ENCODE peak calls at places on chromosomes 1 and 21, in four cellular contexts. R is HCT116, Z is HepG2, Y is K562. S is an unnamed sample.

GRCh38 chr1:117093091-117093534 is 28.4 kb downstream of the TRIM45 start:
- DNase-seq in Z (no peak), R (no peak), Y (peak), S (no peak)

GRCh38 chr1:184945034-184945433 is 29.3 kb downstream of the NIBAN1 start:
- DNase-seq in Z (no peak), R (no peak), Y (no peak), S (no peak)

GRCh38 chr21:46161800-46162592 is 6.6 kb upstream of the FTCD start:
- DNase-seq in Y (no peak), Z (no peak), R (no peak), S (no peak)

GRCh38 chr1:99441234-99442095 is 177.2 kb downstream of the PLPPR4 start:
- DNase-seq in Z (no peak), R (no peak), Y (no peak), S (no peak)

GRCh38 chr1:5901150-5901549 is 91.1 kb downstream of the NPHP4 start:
- DNase-seq in Z (no peak), R (no peak), Y (no peak), S (no peak)

GRCh38 chr1:169105434-169106094 is 926 bp upstream of the ATP1B1 start:
- DNase-seq in Z (peak), R (no peak), Y (peak), S (no peak)

GRCh38 chr1:176206006-176206960 is 803 bp downstream of the COP1 start:
- DNase-seq in R (no peak), Y (peak), Z (peak), S (no peak)

GRCh38 chr1:180157108-180157507 is 2.4 kb downstream of the QSOX1 start:
- DNase-seq in R (no peak), Y (no peak), Z (no peak), S (no peak)

GRCh38 chr21:36319767-36320420 is at the start of gene MORC3:
- DNase-seq in R (peak), Y (peak), Z (peak), S (peak)

GRCh38 chr1:218459450-218459849 is 114.3 kb downstream of the TGFB2 start:
- DNase-seq in Z (no peak), Y (no peak), R (no peak), S (no peak)
- TF ChIP-seq TCF7L2 in Z (no peak), Y (no peak), R (no peak), S (peak)

DNA sequence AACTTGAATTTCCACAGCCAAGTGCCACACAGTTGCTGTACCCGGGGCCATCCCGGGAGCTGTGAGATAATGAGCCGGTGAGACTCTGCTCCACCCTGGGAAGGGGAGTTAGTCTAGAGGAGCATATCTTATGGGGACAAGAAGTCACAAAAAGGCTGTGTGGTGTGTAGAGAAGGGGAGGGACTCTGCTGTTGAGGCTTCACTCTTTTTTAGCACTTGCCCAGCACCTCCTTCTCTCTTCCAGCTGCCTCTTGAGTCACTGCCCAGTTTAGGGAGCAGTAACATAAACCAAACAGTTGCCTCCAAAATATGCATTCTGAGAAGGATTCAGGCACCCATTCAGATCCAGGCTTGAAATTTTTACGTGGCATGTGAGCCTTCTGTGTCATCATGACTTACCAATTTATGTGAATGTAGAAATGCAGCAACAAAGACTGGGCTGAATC is 744 bp upstream of the WDR26 start:
- DNase-seq in R (no peak), Y (peak), Z (no peak), S (no peak)
- TF ChIP-seq REST in R (no peak), Y (no peak), Z (no peak), S (no peak)

GRCh38 chr21:35211767-35212166 is 162.7 kb upstream of the RUNX1 start:
- DNase-seq in Y (no peak), Z (no peak), R (no peak), S (no peak)

GRCh38 chr21:35208810-35209517 is 159.9 kb upstream of the RUNX1 start:
- DNase-seq in Z (no peak), Y (no peak), R (no peak), S (no peak)

GRCh38 chr21:35215870-35216269 is 166.8 kb upstream of the RUNX1 start:
- DNase-seq in R (no peak), Y (no peak), Z (no peak), S (no peak)

GRCh38 chr21:35210093-35210492 is 161.0 kb upstream of the RUNX1 start:
- DNase-seq in R (no peak), Z (no peak), Y (no peak), S (no peak)

GRCh38 chr21:35212393-35213127 is 163.5 kb upstream of the RUNX1 start:
- DNase-seq in Y (no peak), R (no peak), Z (no peak), S (no peak)
- TF ChIP-seq TCF7L2 in Y (no peak), R (no peak), Z (no peak), S (no peak)

DNA sequence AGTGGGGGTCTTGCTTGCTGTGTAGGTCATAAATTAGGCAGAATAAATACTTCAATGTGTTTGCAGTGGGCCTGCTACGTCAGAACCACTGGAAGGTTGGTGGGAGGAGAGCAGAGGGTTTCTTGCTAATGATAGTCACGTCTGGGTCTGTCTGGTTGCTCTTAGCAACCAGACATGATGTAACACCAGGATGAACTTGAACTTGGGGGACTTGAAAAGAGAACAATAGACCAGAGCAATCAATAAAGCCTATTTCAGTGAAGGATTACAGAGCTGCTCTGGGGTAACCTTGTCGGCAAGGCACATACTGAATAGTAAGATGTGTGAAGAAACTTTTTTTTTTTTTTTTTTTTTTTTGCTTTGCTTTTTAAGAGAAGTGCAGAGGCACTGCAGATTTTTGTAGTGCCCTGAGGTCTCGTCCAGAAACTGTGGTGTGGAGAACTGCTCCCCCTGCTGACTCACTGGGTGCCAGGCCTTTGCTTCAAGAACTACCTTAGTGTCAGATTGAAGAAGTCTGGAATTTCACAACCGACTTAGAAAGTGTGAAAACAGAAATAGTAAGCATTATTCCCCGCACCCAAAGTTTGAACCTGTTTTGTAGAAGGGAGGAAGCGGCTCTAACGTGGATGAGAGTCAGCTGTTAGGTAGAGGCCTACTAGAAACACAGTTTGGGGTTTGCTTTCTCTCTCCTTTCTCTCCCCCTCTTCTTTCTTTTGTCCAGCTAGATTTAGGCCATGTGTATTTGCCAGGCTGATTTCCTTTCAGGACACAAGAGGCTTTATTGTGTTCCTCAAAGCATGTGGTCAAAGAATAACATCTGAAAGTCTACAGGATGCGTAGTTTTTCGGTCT is 271.6 kb downstream of the TM2D1 start:
- DNase-seq in R (peak), Y (peak), Z (peak), S (peak)
- TF ChIP-seq REST in R (no peak), Y (no peak), Z (no peak), S (no peak)

DNA sequence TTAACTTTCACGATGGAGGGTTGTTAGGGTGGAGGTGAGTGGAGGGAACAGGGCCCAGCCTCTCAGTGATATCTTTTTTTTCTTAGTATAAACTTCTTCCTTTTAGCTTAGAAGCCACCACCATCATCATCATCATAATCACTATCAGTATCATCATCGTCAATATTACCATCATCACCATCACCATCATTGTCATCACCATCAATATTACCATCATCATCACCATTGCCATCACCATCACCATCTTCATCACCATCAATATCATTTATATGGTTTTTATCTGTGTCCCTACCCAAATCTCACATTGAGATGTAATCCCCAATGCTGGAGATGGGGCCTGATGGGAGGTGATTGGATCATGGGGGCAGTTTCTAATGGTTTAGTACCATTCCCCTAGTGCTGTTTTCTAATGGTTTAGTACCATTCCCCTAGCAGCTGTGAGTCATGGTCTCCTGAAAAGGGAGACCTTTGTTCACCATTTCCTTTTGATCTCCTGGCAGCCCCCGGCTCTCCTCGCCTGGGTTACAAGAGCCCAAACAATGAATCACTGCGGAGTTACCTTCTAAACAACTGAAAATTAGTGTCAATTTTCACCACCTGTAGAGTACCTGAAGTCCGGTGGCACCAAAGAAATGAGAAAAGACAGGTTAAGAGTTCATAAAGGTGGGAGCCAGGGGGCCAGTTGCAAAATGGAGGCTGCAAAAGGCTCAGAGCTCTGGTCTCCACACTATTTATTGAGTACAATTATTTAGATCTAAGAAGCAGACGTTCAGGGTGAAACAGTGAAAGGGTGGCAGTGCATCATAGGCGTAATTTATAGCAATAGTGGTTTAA is 3.1 kb upstream of the PLA2G2E start:
- DNase-seq in R (peak), Z (peak), Y (no peak), S (no peak)
- TF ChIP-seq TCF7L2 in R (peak), Z (peak), Y (no peak), S (no peak)

DNA sequence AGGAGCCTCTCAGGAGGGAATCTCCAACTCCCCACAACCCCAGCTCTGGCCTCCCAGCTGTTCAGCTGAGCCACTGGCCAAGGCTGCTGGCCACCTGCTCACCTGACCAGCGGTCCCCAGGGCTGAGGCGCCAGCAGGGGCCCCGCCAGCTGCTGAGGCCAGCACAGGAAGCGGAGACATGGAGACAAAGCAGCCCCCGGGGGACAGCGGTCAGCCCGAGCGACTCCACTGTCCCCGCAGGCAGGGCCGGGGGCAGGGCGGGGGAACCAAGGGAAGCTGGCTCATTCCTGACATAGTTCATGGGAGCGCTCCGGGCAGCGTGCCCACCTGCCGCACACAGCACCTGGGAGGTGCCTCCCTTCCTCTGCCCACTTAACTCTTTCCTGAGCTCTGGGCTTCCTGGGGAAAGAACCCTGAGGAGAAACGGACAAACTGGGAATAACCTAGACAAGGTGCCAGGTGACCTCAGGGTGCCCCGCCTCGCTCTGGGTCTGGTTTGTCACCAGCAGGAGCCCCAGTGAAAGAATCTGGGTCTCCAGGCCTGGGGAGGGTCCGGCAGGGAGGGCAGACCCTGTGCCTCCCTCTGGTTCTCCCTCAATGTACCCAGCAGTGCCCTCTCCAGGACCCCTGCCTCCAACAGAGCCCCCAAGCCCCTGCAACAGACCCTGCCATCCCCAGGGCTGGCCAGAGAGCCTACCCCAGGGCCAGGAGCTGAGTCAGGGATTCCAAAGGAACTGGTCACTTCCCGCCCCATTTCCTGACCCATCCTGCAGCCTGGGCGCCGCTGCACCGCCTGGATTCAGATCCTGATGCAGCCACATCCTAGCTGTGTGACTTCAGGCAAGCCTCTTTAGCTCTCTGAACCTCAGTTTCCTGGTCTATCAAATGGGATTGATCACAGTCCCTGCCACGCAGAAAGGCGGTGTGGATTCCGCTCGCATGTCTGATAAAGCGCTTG is 10.6 kb downstream of the EPHA2 start:
- DNase-seq in Y (no peak), R (peak), Z (peak), S (peak)
- TF ChIP-seq REST in Y (no peak), R (no peak), Z (no peak), S (no peak)

GRCh38 chr1:53981220-53981619 is 35.1 kb downstream of the LRRC42 start:
- DNase-seq in R (no peak), Z (peak), Y (no peak), S (no peak)

GRCh38 chr1:53984701-53985100 is 33.3 kb downstream of the LDLRAD1 start:
- DNase-seq in Z (no peak), Y (no peak), R (no peak), S (no peak)

GRCh38 chr1:53979712-53980450 is 33.7 kb downstream of the LRRC42 start:
- DNase-seq in Y (peak), Z (no peak), R (no peak), S (no peak)

GRCh38 chr1:53982762-53983101 is 35.3 kb downstream of the LDLRAD1 start:
- DNase-seq in Y (no peak), Z (no peak), R (no peak), S (no peak)

DNA sequence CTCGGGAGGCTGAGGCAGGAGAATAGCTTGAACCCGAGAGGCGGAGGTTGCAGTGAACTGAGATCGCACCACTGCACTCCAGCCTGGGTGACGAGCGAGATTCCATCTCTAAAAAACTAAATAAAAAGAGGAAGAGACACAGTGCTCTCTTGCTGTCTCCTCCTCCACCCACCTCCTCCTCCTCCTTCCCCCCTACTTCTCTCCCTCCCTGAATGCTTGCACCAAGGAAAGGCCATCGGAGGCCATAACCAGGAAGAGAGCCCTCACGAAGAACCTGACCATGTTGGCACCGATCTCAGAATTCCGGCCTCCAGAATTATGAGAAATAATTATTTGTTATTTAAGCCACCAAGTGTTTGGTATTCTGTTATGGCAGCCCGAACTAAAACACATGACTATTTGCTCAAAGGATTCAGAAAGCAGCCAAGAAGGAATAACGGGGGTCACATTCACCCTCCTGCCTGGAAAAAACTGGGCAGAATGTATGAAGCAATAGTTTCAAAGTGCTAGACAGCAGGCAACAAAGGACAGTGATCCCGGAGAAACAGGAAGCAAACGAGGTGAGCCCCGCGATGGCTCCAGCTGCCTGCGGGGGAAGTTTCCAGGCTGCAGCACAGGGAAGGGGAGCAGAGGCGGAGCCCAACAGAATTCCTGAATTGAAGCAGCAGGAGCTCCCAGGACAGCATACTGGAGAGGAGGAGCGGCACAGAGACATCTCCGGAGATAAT is 35.8 kb downstream of the LDLRAD1 start:
- DNase-seq in Z (peak), Y (peak), R (no peak), S (no peak)
- TF ChIP-seq TCF7L2 in Z (no peak), Y (no peak), R (no peak), S (no peak)

GRCh38 chr21:44791246-44791645 is 10.4 kb downstream of the UBE2G2 start:
- DNase-seq in Y (no peak), R (no peak), Z (no peak), S (no peak)

GRCh38 chr21:44792653-44793052 is 9.0 kb downstream of the UBE2G2 start:
- DNase-seq in Z (no peak), Y (no peak), R (no peak), S (no peak)

GRCh38 chr21:44789880-44790279 is 11.7 kb downstream of the UBE2G2 start:
- DNase-seq in Y (no peak), Z (no peak), R (no peak), S (no peak)

GRCh38 chr21:44791993-44792392 is 9.6 kb downstream of the UBE2G2 start:
- DNase-seq in Z (peak), R (no peak), Y (no peak), S (no peak)

DNA sequence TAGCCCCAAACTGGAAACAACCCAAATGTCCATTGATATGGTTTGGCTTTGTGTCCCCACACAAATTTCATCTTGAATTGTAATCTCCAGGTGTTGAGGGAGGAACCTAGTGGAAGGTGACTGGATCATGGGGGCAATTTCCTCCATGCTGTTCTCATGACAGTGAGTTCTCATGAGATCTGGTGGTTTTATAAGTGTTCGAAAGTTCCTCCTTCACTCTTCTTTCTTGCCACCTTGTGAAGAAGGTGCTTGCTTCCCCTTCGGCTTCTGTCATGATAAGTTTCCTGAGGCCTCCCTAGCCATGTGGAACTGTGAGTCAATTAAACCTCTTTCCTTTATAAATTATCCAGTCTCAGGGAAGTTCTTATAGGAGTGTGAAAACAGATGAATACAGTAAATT is 11.2 kb downstream of the UBE2G2 start:
- DNase-seq in Z (no peak), Y (no peak), R (no peak), S (no peak)
- TF ChIP-seq REST in Z (no peak), Y (no peak), R (no peak), S (no peak)

S was measured in Panc1.